ENCODE peak calls at places on chromosomes 5 and 9, in five cellular contexts. P is fibroblast of mammary gland, S is neuronal stem cell, E is SJSA1, J is WERI-Rb-1. Z is an unnamed sample.

GRCh38 chr5:174553556-174553955 is 170.8 kb upstream of the MSX2 start:
- DNase-seq in P (no peak), S (no peak), E (no peak), J (no peak), Z (peak)

GRCh38 chr5:38023353-38023752 is 183.5 kb upstream of the GDNF start:
- DNase-seq in P (no peak), S (no peak), E (no peak), J (no peak), Z (no peak)

GRCh38 chr9:109787735-109788134 is 7.7 kb downstream of the PALM2AKAP2 start:
- DNase-seq in P (peak), S (no peak), E (no peak), J (no peak), Z (no peak)

GRCh38 chr5:15463231-15463630 is 36.7 kb upstream of the FBXL7 start:
- DNase-seq in P (peak), S (peak), E (peak), J (no peak), Z (no peak)

GRCh38 chr5:166509085-166509484 is 1782.4 kb upstream of the WWC1 start:
- DNase-seq in P (peak), S (peak), E (no peak), J (no peak), Z (no peak)

GRCh38 chr9:125747053-125747764 is at the start of gene PBX3:
- DNase-seq in P (no peak), S (peak), E (peak), J (peak), Z (peak)

GRCh38 chr5:35919191-35919590 is 19.2 kb downstream of the CAPSL start:
- DNase-seq in P (peak), S (no peak), E (peak), J (no peak), Z (peak)

GRCh38 chr9:136906251-136906650 is 19.9 kb downstream of the TRAF2 start:
- DNase-seq in P (no peak), S (no peak), E (no peak), J (no peak), Z (no peak)

GRCh38 chr5:5270161-5270560 is 130.0 kb downstream of the ADAMTS16 start:
- DNase-seq in P (no peak), S (no peak), E (no peak), J (no peak), Z (no peak)

DNA sequence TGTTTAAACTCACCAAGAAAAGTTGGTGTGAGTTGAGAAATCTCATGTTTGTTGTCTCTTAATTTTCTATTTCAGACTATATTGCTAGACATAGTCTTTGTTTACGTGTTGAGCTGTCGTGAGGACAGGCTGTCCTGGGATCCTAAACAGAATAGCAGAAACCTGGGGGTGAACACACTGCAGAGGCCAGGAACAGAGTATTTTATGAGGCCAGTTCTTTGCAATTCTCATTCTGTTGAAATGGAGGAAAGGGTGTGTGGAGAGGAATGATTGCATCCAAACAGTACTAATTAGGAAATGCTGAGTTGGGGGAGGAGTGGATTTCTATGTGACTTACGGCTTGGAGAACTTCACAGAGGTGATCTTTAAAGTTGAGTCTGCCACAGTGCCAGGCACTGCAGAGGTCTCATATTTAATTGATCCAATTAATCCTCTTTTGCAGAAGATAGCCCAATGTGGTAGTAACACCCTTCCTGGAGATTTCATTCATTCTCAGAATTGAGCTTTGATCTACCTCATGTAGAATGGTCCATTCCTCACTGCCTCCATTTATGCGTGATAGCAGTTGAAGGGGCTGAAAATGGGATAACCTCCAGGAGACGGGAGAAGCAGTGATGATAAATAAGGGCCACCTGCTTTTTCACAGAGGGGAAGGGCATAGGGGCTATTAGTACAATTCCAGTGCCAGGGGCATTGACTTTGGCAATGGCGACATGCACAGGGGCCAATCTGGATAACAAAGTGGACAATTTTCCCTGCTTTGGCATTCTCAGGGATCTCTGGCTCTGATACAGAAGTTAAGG is 84.7 kb upstream of the TNFAIP8 start:
- DNase-seq in P (no peak), S (no peak), E (no peak), J (no peak), Z (no peak)
- H3K4me3 ChIP-seq in P (no peak), S (no peak), E (no peak), J (no peak), Z (no peak)

GRCh38 chr9:21591221-21592062 is 109.3 kb upstream of the IFNE start:
- DNase-seq in P (peak), S (no peak), E (peak), J (no peak), Z (peak)
- H3K4me3 ChIP-seq in P (peak), S (no peak), E (peak), J (no peak), Z (peak)

DNA sequence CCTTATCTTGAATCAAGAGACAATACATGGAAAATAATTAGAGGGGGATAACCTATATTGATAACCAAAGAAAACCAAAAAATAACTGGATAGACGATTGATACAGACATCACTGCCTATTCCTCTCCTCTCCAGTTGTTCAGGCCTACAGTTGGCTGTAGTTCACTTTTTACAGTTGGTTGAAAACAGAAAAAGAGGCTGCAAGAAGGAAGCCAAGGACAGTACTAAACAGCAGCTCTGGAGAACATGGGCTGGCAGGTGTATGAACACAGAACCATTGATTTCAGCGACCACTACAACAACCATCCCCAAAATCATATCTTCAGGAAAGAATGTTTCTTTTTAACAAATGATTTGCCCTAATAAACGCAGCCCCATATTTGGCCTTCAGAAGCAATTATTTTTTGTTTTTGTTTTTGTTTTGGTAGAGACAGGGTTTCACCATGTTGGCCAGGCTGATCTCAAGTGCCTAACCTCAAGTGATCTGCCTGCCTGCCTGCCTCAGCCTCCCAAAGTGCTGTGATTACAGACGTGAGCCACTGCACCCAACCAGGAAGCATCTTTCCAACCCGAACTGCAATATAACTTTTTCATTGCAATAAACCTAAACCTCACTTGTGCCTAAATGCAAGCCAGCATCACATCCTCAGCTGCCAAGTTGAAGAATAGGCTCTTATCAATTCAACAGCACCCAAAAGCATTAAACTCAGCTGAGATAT is 64.2 kb downstream of the MLLT3 start:
- DNase-seq in P (no peak), S (no peak), E (no peak), J (no peak), Z (peak)
- H3K4me3 ChIP-seq in P (no peak), S (no peak), E (no peak), J (no peak), Z (no peak)

GRCh38 chr5:134582941-134583340 is 49.7 kb downstream of the SAR1B start:
- DNase-seq in P (no peak), S (no peak), E (no peak), J (no peak), Z (no peak)
- H3K4me3 ChIP-seq in P (no peak), S (no peak), E (no peak), J (no peak), Z (no peak)

DNA sequence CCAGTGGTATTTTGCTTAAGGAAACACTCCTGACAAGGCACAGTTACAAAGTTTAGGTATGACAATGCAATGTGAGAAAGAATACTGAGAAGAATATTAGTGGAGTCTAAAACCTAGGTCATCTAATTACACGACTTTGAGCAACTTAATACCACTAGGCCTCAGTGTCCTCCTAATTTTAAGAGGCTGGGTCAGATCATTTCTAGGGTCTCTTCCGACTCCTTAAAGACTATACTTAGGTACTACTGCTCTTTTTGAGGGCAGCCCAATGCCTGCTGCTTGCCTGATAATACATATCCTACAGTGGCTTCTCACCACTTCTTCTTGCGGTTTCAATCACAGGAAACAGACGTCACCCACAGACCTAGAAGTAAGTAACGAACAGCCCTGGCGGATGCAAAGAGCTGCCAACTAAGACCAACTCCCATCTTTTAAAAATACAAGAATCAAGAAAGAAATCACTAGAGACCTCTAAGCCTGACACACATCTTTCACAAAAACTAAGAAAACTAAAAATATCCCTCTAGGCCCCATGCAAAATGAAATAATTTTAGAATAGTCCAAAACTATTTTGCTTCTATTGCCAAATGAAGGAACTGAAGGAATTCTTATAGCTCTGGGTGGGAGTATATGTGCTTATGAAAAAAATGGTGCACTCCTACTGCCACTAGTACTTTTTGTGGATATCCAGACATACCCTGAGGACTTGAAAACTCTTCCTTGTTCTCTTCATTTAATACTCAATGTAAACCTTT is 13.1 kb downstream of the DIAPH1 start:
- DNase-seq in P (peak), S (no peak), E (no peak), J (no peak), Z (peak)
- H3K4me3 ChIP-seq in P (no peak), S (no peak), E (no peak), J (no peak), Z (no peak)

GRCh38 chr5:177312649-177313181 is 1.0 kb upstream of the MXD3 start:
- DNase-seq in P (peak), S (no peak), E (no peak), J (no peak), Z (peak)
- H3K4me3 ChIP-seq in P (peak), S (peak), E (peak), J (peak), Z (peak)

GRCh38 chr5:10566556-10567068 is 2.7 kb downstream of the ANKRD33B start:
- DNase-seq in P (no peak), S (no peak), E (no peak), J (no peak), Z (no peak)
- H3K4me3 ChIP-seq in P (peak), S (no peak), E (no peak), J (peak), Z (peak)

GRCh38 chr5:180619563-180619915 is 28.2 kb upstream of the SCGB3A1 start:
- DNase-seq in P (no peak), S (no peak), E (no peak), J (no peak), Z (no peak)
- H3K4me3 ChIP-seq in P (no peak), S (peak), E (no peak), J (no peak), Z (peak)

GRCh38 chr5:73298251-73299016 is 125.4 kb downstream of the TMEM174 start:
- DNase-seq in P (no peak), S (peak), E (peak), J (no peak), Z (no peak)
- H3K4me3 ChIP-seq in P (no peak), S (no peak), E (peak), J (no peak), Z (no peak)

DNA sequence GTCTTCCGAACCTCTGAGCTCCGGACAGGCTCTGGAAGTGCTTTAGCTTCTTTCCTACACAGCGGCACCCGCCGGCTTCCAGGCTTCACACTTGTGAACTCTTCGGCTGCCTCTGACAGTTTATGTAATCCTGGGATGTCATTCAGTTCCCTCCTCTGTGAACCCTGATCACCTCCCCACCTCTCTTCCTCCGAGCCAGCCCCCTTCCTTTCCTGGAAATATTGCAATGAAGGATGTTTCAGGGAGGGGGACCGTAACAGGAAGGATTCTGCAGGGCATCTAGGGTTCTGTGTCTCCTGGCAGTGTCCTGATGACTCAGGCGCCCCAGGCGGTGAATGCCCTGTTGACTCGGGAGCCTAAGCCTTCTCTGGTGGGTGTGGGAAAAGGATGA is at the start of gene CD14:
- DNase-seq in P (peak), S (no peak), E (peak), J (peak), Z (peak)
- H3K4me3 ChIP-seq in P (peak), S (no peak), E (peak), J (peak), Z (peak)